ENCODE peak calls at places on chromosomes 12 and 14, in seven cellular contexts. U is CD8-positive, alpha-beta T cell; C is central memory CD8-positive, alpha-beta T cell; Y is foreskin fibroblast; W is iris pigment epithelial cell; O is HT1080; D is Right ventricle myocardium superior. A is an unnamed sample.

GRCh38 chr12:67676624-67677023 is 28.1 kb downstream of the DYRK2 start:
- DNase-seq in Y (peak), C (no peak), W (no peak), U (no peak), D (no peak), O (no peak), A (no peak)

GRCh38 chr12:113757223-113758002 is 208.7 kb downstream of the RBM19 start:
- DNase-seq in C (no peak), O (peak), D (no peak), Y (peak), W (no peak), U (no peak), A (peak)

GRCh38 chr14:90726656-90727055 is 89.6 kb downstream of the TTC7B start:
- DNase-seq in W (peak), O (peak), C (no peak), U (no peak), D (no peak), Y (peak), A (peak)

GRCh38 chr14:99395904-99396530 is 84.6 kb downstream of the SETD3 start:
- DNase-seq in O (peak), W (peak), C (no peak), D (no peak), Y (no peak), U (peak), A (no peak)

GRCh38 chr12:25806271-25806670 is 152.2 kb upstream of the RASSF8 start:
- DNase-seq in O (peak), U (no peak), Y (peak), W (peak), C (no peak), D (no peak), A (no peak)

GRCh38 chr12:57309420-57309819 is 58.4 kb upstream of the STAC3 start:
- DNase-seq in W (peak), O (peak), U (no peak), C (no peak), Y (peak), D (no peak), A (no peak)

GRCh38 chr14:104069541-104069940 is 16.0 kb upstream of the ASPG start:
- DNase-seq in O (no peak), Y (no peak), W (no peak), C (no peak), D (no peak), U (no peak), A (no peak)

GRCh38 chr12:118025168-118025567 is 8.7 kb downstream of the RFC5 start:
- DNase-seq in C (no peak), W (no peak), O (no peak), Y (peak), D (no peak), U (no peak), A (no peak)

GRCh38 chr14:77139540-77140342 is 1.9 kb downstream of the ZDHHC22 start:
- DNase-seq in U (peak), W (peak), D (no peak), O (no peak), C (no peak), Y (peak), A (peak)

GRCh38 chr12:30896461-30896860 is 30.1 kb upstream of the TSPAN11 start:
- DNase-seq in O (no peak), D (no peak), C (no peak), W (peak), Y (peak), U (no peak), A (no peak)

GRCh38 chr12:6821674-6822433 is at the start of gene GPR162:
- DNase-seq in Y (peak), O (no peak), W (peak), U (no peak), C (no peak), D (peak), A (peak)

GRCh38 chr14:87217023-87217422 is 776.0 kb downstream of the GALC start:
- DNase-seq in Y (no peak), U (no peak), D (no peak), O (no peak), W (no peak), C (no peak), A (no peak)

GRCh38 chr12:79566452-79566851 is 124.3 kb downstream of the PAWR start:
- DNase-seq in O (no peak), D (no peak), C (no peak), Y (no peak), W (peak), U (no peak), A (no peak)

GRCh38 chr14:55715889-55716288 is 135.9 kb downstream of the KTN1 start:
- DNase-seq in C (no peak), W (peak), Y (peak), U (no peak), O (peak), D (no peak), A (no peak)

GRCh38 chr14:76951149-76951548 is 77.4 kb downstream of the IRF2BPL start:
- DNase-seq in Y (no peak), O (no peak), D (no peak), W (no peak), U (no peak), C (no peak), A (no peak)

GRCh38 chr12:74899031-74899829 is 310.4 kb downstream of the KCNC2 start:
- DNase-seq in W (peak), U (no peak), D (no peak), C (no peak), O (no peak), Y (no peak), A (no peak)

GRCh38 chr12:69751476-69751875 is 12.8 kb downstream of the RAB3IP start:
- DNase-seq in Y (no peak), U (no peak), W (no peak), D (no peak), O (no peak), C (no peak), A (no peak)

GRCh38 chr12:113276306-113276705 is 55.0 kb downstream of the TPCN1 start:
- DNase-seq in C (no peak), Y (no peak), W (no peak), O (no peak), U (no peak), D (no peak), A (no peak)

GRCh38 chr12:91926810-91927209 is 218.8 kb downstream of the BTG1 start:
- DNase-seq in U (no peak), C (no peak), Y (peak), D (no peak), O (peak), W (peak), A (no peak)

GRCh38 chr12:66074561-66074960 is 56.0 kb downstream of the LLPH start:
- DNase-seq in Y (peak), C (no peak), D (no peak), U (no peak), W (peak), O (no peak), A (no peak)

GRCh38 chr14:77603654-77604270 is 12.7 kb downstream of the SPTLC2 start:
- DNase-seq in O (peak), U (no peak), C (no peak), Y (peak), D (no peak), W (no peak), A (no peak)

GRCh38 chr12:54352891-54353874 is 11.1 kb downstream of the GPR84 start:
- DNase-seq in U (no peak), C (no peak), W (peak), O (no peak), D (no peak), Y (peak), A (peak)

GRCh38 chr12:69331482-69331845 is 16.7 kb upstream of the LYZ start:
- DNase-seq in U (no peak), C (no peak), Y (peak), W (no peak), D (no peak), O (no peak), A (no peak)

GRCh38 chr12:30525171-30525570 is 170.5 kb downstream of the IPO8 start:
- DNase-seq in C (no peak), W (no peak), D (no peak), Y (no peak), U (no peak), O (no peak), A (no peak)

GRCh38 chr14:94445003-94445402 is 7.6 kb downstream of the SERPINA11 start:
- DNase-seq in O (no peak), U (no peak), C (no peak), Y (no peak), W (no peak), D (no peak), A (no peak)

GRCh38 chr14:85024931-85025330 is 505.0 kb upstream of the FLRT2 start:
- DNase-seq in D (no peak), C (no peak), O (no peak), W (no peak), Y (peak), U (no peak), A (no peak)

GRCh38 chr14:24385524-24385923 is 13.3 kb upstream of the NYNRIN start:
- DNase-seq in D (no peak), C (no peak), U (no peak), Y (no peak), W (no peak), O (no peak), A (no peak)

A was measured in H9.